ENCODE peak calls at places on chromosomes 12 and 14, in six cellular contexts. Y, C, L, Z, T and B are unnamed samples.

GRCh38 chr14:101223561-101224162 is 320.1 kb upstream of the RTL1 start:
- DNase-seq in Y (no peak), C (no peak), Z (no peak), L (no peak), T (peak; percentile 42), B (no peak)

GRCh38 chr12:121299662-121300061 is 3.2 kb upstream of the CAMKK2 start:
- DNase-seq in C (no peak), Y (no peak), T (no peak), L (no peak), Z (no peak), B (no peak)

GRCh38 chr12:132501189-132501940 is 11.4 kb downstream of the FBRSL1 start:
- DNase-seq in T (no peak), C (no peak), Z (no peak), L (no peak), Y (no peak), B (no peak)

GRCh38 chr12:109273354-109273753 is 35.7 kb downstream of the FOXN4 start:
- DNase-seq in Z (peak; percentile 46), C (peak; percentile 85), L (no peak), Y (no peak), T (no peak), B (no peak)

GRCh38 chr12:48292030-48292429 is 58.7 kb downstream of the ZNF641 start:
- DNase-seq in C (no peak), Z (no peak), Y (no peak), T (peak; percentile 77), L (no peak), B (no peak)

GRCh38 chr12:91178139-91178561 is 4.5 kb downstream of the DCN start:
- DNase-seq in Y (peak; percentile 62), Z (peak; percentile 15), C (no peak), L (peak; percentile 55), T (peak; percentile 9), B (no peak)

GRCh38 chr14:28661171-28661772 is 105.3 kb upstream of the FOXG1 start:
- DNase-seq in Z (peak; percentile 97), Y (peak; percentile 28), L (peak; percentile 48), T (peak; percentile 44), C (peak; percentile 53), B (no peak)

GRCh38 chr14:62378057-62378456 is 615.8 kb downstream of the SNAPC1 start:
- DNase-seq in Y (no peak), T (no peak), Z (no peak), C (no peak), L (no peak), B (no peak)

GRCh38 chr12:83477289-83477688 is 790.6 kb downstream of the TMTC2 start:
- DNase-seq in Y (no peak), C (no peak), L (no peak), Z (peak; percentile 27), T (no peak), B (no peak)

GRCh38 chr12:122980192-122981035 is at the start of gene ARL6IP4:
- DNase-seq in Y (peak; percentile 54), Z (peak; percentile 63), C (peak; percentile 78), T (peak; percentile 63), L (peak; percentile 70), B (peak; percentile 51)

GRCh38 chr12:41589878-41590277 is 401.8 kb downstream of the PDZRN4 start:
- DNase-seq in L (no peak), Y (no peak), T (no peak), C (no peak), Z (no peak), B (no peak)

GRCh38 chr14:55028066-55028465 is 1.0 kb downstream of the SOCS4 start:
- DNase-seq in Y (peak; percentile 11), L (peak; percentile 33), C (no peak), T (no peak), Z (no peak), B (no peak)
- H3K4me3 ChIP-seq in Y (peak overlapping the region; percentile 83), L (peak overlapping the region; percentile 42), C (peak overlapping the region; percentile 89), T (no peak overlapping the region), Z (peak overlapping the region; percentile 84), B (peak overlapping the region; percentile 68)

DNA sequence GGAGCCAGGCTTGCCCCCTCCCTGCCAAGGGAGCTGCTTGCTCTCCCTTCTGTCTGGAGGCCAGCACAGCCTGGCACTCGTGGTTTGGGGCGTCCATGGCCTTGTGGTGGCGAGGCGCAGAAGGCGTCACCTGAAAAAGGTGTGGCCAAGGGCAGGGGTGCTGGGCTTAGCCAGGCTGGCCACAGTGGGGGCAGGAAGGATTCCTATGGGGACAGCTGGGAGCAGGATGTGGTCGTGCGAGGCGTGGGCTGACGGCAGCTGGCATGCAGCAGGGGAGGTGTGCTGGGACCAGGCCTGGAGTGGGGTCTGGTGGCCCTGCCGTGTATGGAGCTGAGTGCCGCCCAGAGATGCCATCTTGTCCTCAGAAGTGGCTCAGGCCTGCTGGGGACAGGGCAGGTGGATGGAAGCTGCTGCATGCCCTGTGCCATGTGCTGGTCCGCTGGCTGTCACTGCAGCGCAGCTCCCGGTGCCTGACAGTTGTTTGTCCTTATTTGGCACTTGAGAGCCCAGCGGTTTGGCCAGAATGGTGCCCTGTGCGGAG is 30.0 kb downstream of the SH2B3 start:
- DNase-seq in T (no peak), Y (no peak), Z (no peak), L (no peak), C (no peak), B (no peak)
- H2BK5ac ChIP-seq in T (no peak overlapping the region), Y (peak overlapping the region; percentile 44), Z (no peak overlapping the region), L (no peak overlapping the region), C (peak overlapping the region; percentile 63), B (peak overlapping the region; percentile 30)

GRCh38 chr12:8689606-8690175 is 8.1 kb upstream of the RIMKLB start:
- DNase-seq in L (no peak), Z (peak; percentile 54), C (peak; percentile 46), Y (no peak), T (no peak), B (no peak)

GRCh38 chr12:8692573-8692972 is 5.2 kb upstream of the RIMKLB start:
- DNase-seq in C (peak; percentile 46), L (peak; percentile 50), Y (peak; percentile 71), T (peak; percentile 34), Z (peak; percentile 91), B (peak; percentile 55)

GRCh38 chr12:8687846-8688601 is 9.8 kb upstream of the RIMKLB start:
- DNase-seq in T (no peak), Y (peak; percentile 82), L (peak; percentile 91), Z (peak; percentile 84), C (no peak), B (no peak)
- H3K18ac ChIP-seq in T (no peak overlapping the region), Y (no peak overlapping the region), L (no peak overlapping the region), Z (no peak overlapping the region), C (peak overlapping the region; percentile 10), B (no peak overlapping the region)

GRCh38 chr14:51784466-51784865 is 75.9 kb upstream of the GNG2 start:
- DNase-seq in L (no peak), Z (no peak), C (no peak), Y (no peak), T (no peak), B (no peak)
- H3K4me3 ChIP-seq in L (no peak overlapping the region), Z (no peak overlapping the region), C (no peak overlapping the region), Y (no peak overlapping the region), T (no peak overlapping the region), B (no peak overlapping the region)

DNA sequence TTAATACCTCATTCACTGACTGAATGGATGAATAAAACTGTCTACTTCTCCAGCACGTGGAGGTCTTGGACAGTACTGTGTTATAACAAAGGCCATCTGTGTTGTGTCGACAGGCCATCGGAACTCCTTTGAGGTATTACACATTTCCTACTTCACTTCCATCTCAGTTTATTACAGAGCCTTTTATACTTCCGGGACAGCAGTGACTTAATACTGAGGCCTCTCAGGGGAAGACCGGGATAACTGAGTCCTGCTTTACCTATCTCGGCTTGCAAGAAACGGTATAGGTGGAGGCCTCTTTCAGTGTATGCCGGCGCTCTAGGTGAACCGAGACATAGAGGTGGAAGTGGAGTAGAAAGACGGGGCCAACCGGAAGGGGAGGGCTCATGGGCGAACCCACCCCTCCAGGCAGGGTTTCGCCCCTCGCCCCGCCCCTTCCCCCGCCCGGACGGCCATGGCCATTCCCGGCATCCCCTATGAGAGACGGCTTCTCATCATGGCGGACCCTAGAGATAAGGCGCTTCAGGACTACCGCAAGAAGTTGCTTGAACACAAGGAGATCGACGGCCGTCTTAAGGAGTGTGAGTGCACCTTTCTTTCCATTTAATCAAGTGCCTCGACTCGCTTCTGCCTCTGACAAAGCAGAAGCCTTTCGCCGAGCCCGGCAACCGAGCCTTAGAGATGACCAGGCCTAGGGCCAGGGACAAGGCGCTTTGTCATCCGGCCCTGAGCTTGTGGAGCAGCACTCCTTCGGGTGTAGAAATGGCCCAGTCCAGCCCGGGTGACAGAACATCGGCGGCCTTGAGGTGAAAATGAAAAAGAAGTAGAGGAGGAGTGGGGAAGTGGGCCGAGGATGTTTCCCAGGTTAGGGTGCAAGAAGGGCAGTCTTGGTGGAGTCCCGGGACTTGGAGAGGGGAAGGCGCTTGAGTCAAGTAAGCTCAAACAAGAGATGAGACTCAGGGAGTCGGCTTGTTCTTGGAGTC is at the start of gene PSMC6:
- DNase-seq in L (peak; percentile 95), C (peak; percentile 92), Z (peak; percentile 96), Y (peak; percentile 83), T (peak; percentile 91), B (peak; percentile 80)
- H2BK5ac ChIP-seq in L (no peak within 1 kb of the TSS), C (peak within 1 kb of the TSS; percentile 96), Z (peak within 1 kb of the TSS; percentile 74), Y (peak within 1 kb of the TSS; percentile 88), T (peak within 1 kb of the TSS; percentile 92), B (no peak within 1 kb of the TSS)

DNA sequence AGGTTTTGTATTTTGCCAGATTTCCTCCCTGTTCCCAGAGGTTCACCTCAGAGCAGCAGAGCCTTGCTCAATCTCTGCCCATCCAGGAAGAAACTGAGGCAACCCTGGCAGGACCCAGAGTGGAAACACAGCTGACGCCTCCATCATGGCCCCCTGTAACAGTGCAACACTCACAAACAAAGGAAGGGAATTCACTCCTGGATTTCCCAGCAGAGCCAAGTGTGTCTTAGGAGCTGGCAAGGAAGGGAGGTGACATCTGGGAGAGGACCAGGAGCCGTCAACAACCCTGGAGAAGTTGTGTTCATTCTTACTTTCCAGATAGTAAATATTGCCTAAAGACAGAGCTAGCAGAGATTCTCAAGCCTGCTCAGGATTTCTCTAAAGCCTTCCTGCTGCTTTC is 73.7 kb downstream of the IRF2BPL start:
- DNase-seq in Z (no peak), T (peak; percentile 30), C (no peak), Y (no peak), L (no peak), B (no peak)
- H3K18ac ChIP-seq in Z (peak overlapping the region; percentile 81), T (no peak overlapping the region), C (peak overlapping the region; percentile 98), Y (peak overlapping the region; percentile 55), L (peak overlapping the region; percentile 87), B (peak overlapping the region; percentile 54)

GRCh38 chr14:36509056-36509917 is 10.7 kb downstream of the NKX2-1 start:
- DNase-seq in T (no peak), Z (peak; percentile 5), Y (no peak), L (no peak), C (no peak), B (no peak)
- H3K4me3 ChIP-seq in T (no peak overlapping the region), Z (no peak overlapping the region), Y (no peak overlapping the region), L (no peak overlapping the region), C (no peak overlapping the region), B (no peak overlapping the region)